ENCODE peak calls at places on chromosomes 2 and 18, in six cellular contexts. B is aorta, J is right lobe of liver, N is IMR-90, T is tibial artery, S is left lung. O is an unnamed sample.

GRCh38 chr2:165471349-165471975 is 2.0 kb downstream of the CSRNP3 start:
- DNase-seq in B (no peak), J (no peak), N (no peak), T (no peak), S (no peak), O (no peak)

GRCh38 chr2:40346535-40347354 is 105.1 kb downstream of the SLC8A1 start:
- DNase-seq in B (no peak), J (no peak), N (peak; percentile 34), T (peak; percentile 46), S (no peak), O (peak; percentile 33)

GRCh38 chr2:47031909-47032668 is 116.5 kb upstream of the MCFD2 start:
- DNase-seq in B (no peak), J (no peak), N (no peak), T (no peak), S (no peak), O (no peak)

GRCh38 chr18:77405096-77405495 is 155.4 kb downstream of the GALR1 start:
- DNase-seq in B (no peak), J (no peak), N (no peak), T (no peak), S (no peak), O (no peak)

GRCh38 chr2:144693179-144693578 is 173.3 kb upstream of the ZEB2 start:
- DNase-seq in B (no peak), J (no peak), N (no peak), T (no peak), S (no peak), O (no peak)

GRCh38 chr2:24304098-24304497 is 56.2 kb downstream of the ITSN2 start:
- DNase-seq in B (peak; percentile 77), J (peak; percentile 82), N (peak; percentile 97), T (peak; percentile 88), S (peak; percentile 76), O (peak; percentile 78)

GRCh38 chr18:3652380-3653262 is 202.6 kb downstream of the TGIF1 start:
- DNase-seq in B (peak; percentile 88), J (no peak), N (peak; percentile 99), T (no peak), S (peak; percentile 77), O (no peak)

GRCh38 chr2:149989447-149990063 is 402.0 kb upstream of the MMADHC start:
- DNase-seq in B (no peak), J (no peak), N (peak; percentile 51), T (no peak), S (no peak), O (no peak)

GRCh38 chr18:7370812-7371211 is 139.9 kb downstream of the LRRC30 start:
- DNase-seq in B (peak; percentile 80), J (no peak), N (no peak), T (peak; percentile 65), S (peak; percentile 43), O (peak; percentile 77)

GRCh38 chr2:75432761-75433361 is 127.9 kb downstream of the EVA1A start:
- DNase-seq in B (no peak), J (no peak), N (peak; percentile 5), T (no peak), S (peak; percentile 54), O (no peak)

GRCh38 chr2:209383212-209383611 is 40.6 kb upstream of the MAP2 start:
- DNase-seq in B (no peak), J (no peak), N (peak; percentile 16), T (no peak), S (no peak), O (no peak)

GRCh38 chr2:68746408-68746807 is 11.8 kb downstream of the ARHGAP25 start:
- DNase-seq in B (no peak), J (no peak), N (no peak), T (no peak), S (no peak), O (no peak)

GRCh38 chr2:3414133-3414856 is 34.8 kb downstream of the TRAPPC12 start:
- DNase-seq in B (no peak), J (no peak), N (no peak), T (no peak), S (no peak), O (no peak)

GRCh38 chr2:210189452-210190143 is 18.4 kb upstream of the KANSL1L start:
- DNase-seq in B (no peak), J (no peak), N (no peak), T (no peak), S (no peak), O (no peak)

GRCh38 chr2:127293386-127293757 is 572 bp downstream of the ERCC3 start:
- DNase-seq in B (no peak), J (no peak), N (no peak), T (no peak), S (no peak), O (no peak)

GRCh38 chr2:220482751-220483150 is 855.3 kb downstream of the SLC4A3 start:
- DNase-seq in B (no peak), J (no peak), N (no peak), T (no peak), S (no peak), O (no peak)

GRCh38 chr18:58505181-58505580 is 123.7 kb downstream of the ALPK2 start:
- DNase-seq in B (no peak), J (no peak), N (no peak), T (no peak), S (no peak), O (no peak)

GRCh38 chr18:13492314-13492713 is 234.0 kb downstream of the FAM210A start:
- DNase-seq in B (no peak), J (no peak), N (no peak), T (no peak), S (no peak), O (no peak)

GRCh38 chr2:32342811-32343210 is 14.0 kb upstream of the BIRC6 start:
- DNase-seq in B (no peak), J (no peak), N (no peak), T (no peak), S (no peak), O (no peak)

GRCh38 chr2:183105402-183106134 is 18.7 kb upstream of the NUP35 start:
- DNase-seq in B (no peak), J (no peak), N (peak; percentile 47), T (no peak), S (no peak), O (no peak)

GRCh38 chr2:68645523-68645922 is 2.1 kb downstream of the PROKR1 start:
- DNase-seq in B (no peak), J (no peak), N (peak; percentile 24), T (no peak), S (no peak), O (no peak)

GRCh38 chr18:70288171-70288850 is 534 bp upstream of the SOCS6 start:
- DNase-seq in B (peak; percentile 83), J (peak; percentile 62), N (peak; percentile 39), T (no peak), S (no peak), O (peak; percentile 58)

GRCh38 chr18:44909191-44909719 is 228.6 kb downstream of the SETBP1 start:
- DNase-seq in B (no peak), J (no peak), N (no peak), T (no peak), S (no peak), O (no peak)

GRCh38 chr2:39919511-39920317 is 140.7 kb upstream of the THUMPD2 start:
- DNase-seq in B (no peak), J (no peak), N (no peak), T (no peak), S (no peak), O (peak; percentile 31)

GRCh38 chr18:2912357-2913299 is 65.8 kb downstream of the EMILIN2 start:
- DNase-seq in B (no peak), J (no peak), N (no peak), T (no peak), S (no peak), O (no peak)

GRCh38 chr18:23226930-23227728 is 91.8 kb downstream of the CABLES1 start:
- DNase-seq in B (peak; percentile 90), J (no peak), N (peak; percentile 94), T (peak; percentile 39), S (no peak), O (peak; percentile 65)

GRCh38 chr2:12251749-12252148 is 465.0 kb upstream of the TRIB2 start:
- DNase-seq in B (no peak), J (no peak), N (no peak), T (no peak), S (no peak), O (no peak)

GRCh38 chr2:154120706-154121105 is 249.0 kb downstream of the GALNT13 start:
- DNase-seq in B (no peak), J (no peak), N (no peak), T (no peak), S (no peak), O (no peak)

GRCh38 chr2:197311521-197312033 is 997 bp upstream of the ANKRD44 start:
- DNase-seq in B (no peak), J (no peak), N (no peak), T (no peak), S (no peak), O (no peak)

GRCh38 chr2:175396696-175397095 is 215.2 kb upstream of the ATP5MC3 start:
- DNase-seq in B (no peak), J (no peak), N (no peak), T (no peak), S (no peak), O (no peak)

GRCh38 chr18:23992119-23992940 is 22.2 kb upstream of the TTC39C start:
- DNase-seq in B (no peak), J (peak; percentile 87), N (peak; percentile 38), T (no peak), S (peak; percentile 59), O (no peak)

GRCh38 chr2:31217465-31218200 is at the start of gene CAPN14:
- DNase-seq in B (no peak), J (no peak), N (no peak), T (no peak), S (no peak), O (no peak)

GRCh38 chr18:13558132-13558531 is 168.2 kb downstream of the FAM210A start:
- DNase-seq in B (no peak), J (no peak), N (peak; percentile 11), T (no peak), S (no peak), O (no peak)

GRCh38 chr2:235244497-235245215 is 249.2 kb upstream of the AGAP1 start:
- DNase-seq in B (no peak), J (no peak), N (peak; percentile 15), T (no peak), S (no peak), O (no peak)
- H3K27me3 ChIP-seq in B (no peaks in the 10 kb centered on the region), J (no peaks in the 10 kb centered on the region), N (peaks cover 21% of the 10 kb centered on the region), T (peaks cover 8% of the 10 kb centered on the region), S (no peaks in the 10 kb centered on the region), O (peaks cover 6% of the 10 kb centered on the region)

GRCh38 chr2:112482309-112483046 is 522 bp downstream of the TTL start:
- DNase-seq in B (peak; percentile 80), J (peak; percentile 62), N (peak; percentile 42), T (no peak), S (peak; percentile 40), O (peak; percentile 27)
- H3K27ac ChIP-seq in B (peak overlapping the region; percentile 8), J (peak overlapping the region; percentile 65), N (peak overlapping the region; percentile 74), T (peak overlapping the region; percentile 80), S (peak overlapping the region; percentile 84), O (peak overlapping the region; percentile 85)

DNA sequence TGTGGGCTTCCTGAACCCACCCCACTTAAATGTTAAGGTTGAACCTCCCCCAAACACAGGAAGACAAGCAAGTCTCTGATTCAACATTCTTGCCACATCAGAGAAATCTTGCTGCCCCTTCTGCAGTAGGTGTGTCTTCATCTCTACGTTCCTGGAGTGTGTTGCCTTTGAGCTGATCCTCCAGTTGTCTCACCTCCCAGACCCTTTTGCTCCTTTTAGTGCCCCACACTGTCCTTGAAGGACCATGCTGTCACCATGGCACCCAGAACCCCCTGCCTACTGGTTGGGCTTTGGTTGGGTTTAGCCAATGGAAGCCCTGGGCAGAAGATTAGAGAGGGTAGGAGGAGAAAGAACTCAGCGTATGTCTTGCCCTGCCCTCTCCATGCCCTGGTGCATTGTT is 10.7 kb downstream of the CAB39 start:
- DNase-seq in B (no peak), J (no peak), N (no peak), T (no peak), S (no peak), O (no peak)
- H3K4me1 ChIP-seq in B (peaks cover 8% of the 10 kb centered on the region), J (no peaks in the 10 kb centered on the region), N (peaks cover 12% of the 10 kb centered on the region), T (peaks cover 17% of the 10 kb centered on the region), S (peaks cover 81% of the 10 kb centered on the region), O (peaks cover 43% of the 10 kb centered on the region)

GRCh38 chr2:392181-392920 is 104.5 kb upstream of the ALKAL2 start:
- DNase-seq in B (no peak), J (no peak), N (no peak), T (no peak), S (no peak), O (no peak)
- H3K27me3 ChIP-seq in B (no peaks in the 10 kb centered on the region), J (no peaks in the 10 kb centered on the region), N (no peaks in the 10 kb centered on the region), T (no peaks in the 10 kb centered on the region), S (no peaks in the 10 kb centered on the region), O (no peaks in the 10 kb centered on the region)

O was measured in psoas muscle.